ENCODE peak calls at places on chromosome 20, in six cellular contexts. One of them, this sample, is unnamed.

GRCh38 chr20:8156603-8157079 is 24.6 kb downstream of the PLCB1 start:
- DNase-seq in H1: no peak
- DNase-seq in GM12878: peak
- DNase-seq in HepG2: peak
- DNase-seq in GM12892: no peak
- DNase-seq in K562: no peak
- DNase-seq in this sample: no peak

GRCh38 chr20:31440012-31440659 is at the start of gene DEFB123:
- DNase-seq in HepG2: no peak
- DNase-seq in K562: peak
- DNase-seq in GM12878: no peak
- DNase-seq in GM12892: no peak
- DNase-seq in H1: no peak
- DNase-seq in this sample: no peak

GRCh38 chr20:63612276-63612931 is 14.5 kb downstream of the GMEB2 start:
- DNase-seq in HepG2: no peak
- DNase-seq in GM12878: no peak
- DNase-seq in GM12892: no peak
- DNase-seq in K562: no peak
- DNase-seq in H1: no peak
- DNase-seq in this sample: no peak

GRCh38 chr20:53077373-53078205 is 105.4 kb downstream of the TSHZ2 start:
- DNase-seq in HepG2: peak
- DNase-seq in H1: no peak
- DNase-seq in GM12878: no peak
- DNase-seq in GM12892: no peak
- DNase-seq in K562: no peak
- DNase-seq in this sample: no peak

GRCh38 chr20:58223358-58223941 is 5.0 kb downstream of the ANKRD60 start:
- DNase-seq in GM12878: no peak
- DNase-seq in GM12892: no peak
- DNase-seq in K562: no peak
- DNase-seq in HepG2: no peak
- DNase-seq in H1: no peak
- DNase-seq in this sample: no peak

GRCh38 chr20:37833172-37833915 is 69.6 kb upstream of the VSTM2L start:
- DNase-seq in GM12878: no peak
- DNase-seq in K562: peak
- DNase-seq in GM12892: no peak
- DNase-seq in HepG2: no peak
- DNase-seq in H1: no peak
- DNase-seq in this sample: no peak

GRCh38 chr20:62670156-62670555 is 27.9 kb downstream of the SLCO4A1 start:
- DNase-seq in K562: no peak
- DNase-seq in GM12892: no peak
- DNase-seq in GM12878: no peak
- DNase-seq in HepG2: no peak
- DNase-seq in H1: no peak
- DNase-seq in this sample: no peak

GRCh38 chr20:20255104-20255503 is 112.8 kb upstream of the INSM1 start:
- DNase-seq in K562: no peak
- DNase-seq in GM12892: no peak
- DNase-seq in H1: no peak
- DNase-seq in GM12878: no peak
- DNase-seq in HepG2: no peak
- DNase-seq in this sample: no peak

GRCh38 chr20:5393218-5393870 is 76.6 kb upstream of the PROKR2 start:
- DNase-seq in GM12878: no peak
- DNase-seq in HepG2: no peak
- DNase-seq in H1: no peak
- DNase-seq in K562: no peak
- DNase-seq in GM12892: no peak
- DNase-seq in this sample: no peak

GRCh38 chr20:34978092-34978744 is 22.6 kb downstream of the MYH7B start:
- DNase-seq in HepG2: no peak
- DNase-seq in GM12878: no peak
- DNase-seq in K562: no peak
- DNase-seq in H1: no peak
- DNase-seq in GM12892: no peak
- DNase-seq in this sample: no peak

GRCh38 chr20:35663813-35664543 is 722 bp downstream of the CPNE1 start:
- DNase-seq in GM12892: peak
- DNase-seq in K562: peak
- DNase-seq in GM12878: no peak
- DNase-seq in H1: no peak
- DNase-seq in HepG2: peak
- DNase-seq in this sample: peak

GRCh38 chr20:43188861-43189613 is 669 bp downstream of the PTPRT start:
- DNase-seq in HepG2: no peak
- DNase-seq in K562: no peak
- DNase-seq in GM12892: no peak
- DNase-seq in GM12878: no peak
- DNase-seq in H1: no peak
- DNase-seq in this sample: no peak

GRCh38 chr20:25047766-25048165 is 10.2 kb downstream of the ACSS1 start:
- DNase-seq in K562: no peak
- DNase-seq in H1: no peak
- DNase-seq in GM12892: no peak
- DNase-seq in HepG2: no peak
- DNase-seq in GM12878: no peak
- DNase-seq in this sample: no peak

GRCh38 chr20:33653218-33653899 is 8.8 kb upstream of the C20orf144 start:
- DNase-seq in H1: peak
- DNase-seq in K562: peak
- DNase-seq in GM12878: no peak
- DNase-seq in GM12892: peak
- DNase-seq in HepG2: peak
- DNase-seq in this sample: peak

GRCh38 chr20:56091635-56092180 is 86.4 kb upstream of the CBLN4 start:
- DNase-seq in GM12892: no peak
- DNase-seq in HepG2: no peak
- DNase-seq in H1: no peak
- DNase-seq in GM12878: no peak
- DNase-seq in K562: no peak
- DNase-seq in this sample: no peak

GRCh38 chr20:36051318-36052116 is 83.1 kb downstream of the CNBD2 start:
- DNase-seq in GM12892: no peak
- DNase-seq in HepG2: no peak
- DNase-seq in GM12878: no peak
- DNase-seq in K562: peak
- DNase-seq in H1: no peak
- DNase-seq in this sample: no peak

GRCh38 chr20:35660122-35660937 is 4.4 kb downstream of the CPNE1 start:
- DNase-seq in GM12878: no peak
- DNase-seq in K562: no peak
- DNase-seq in GM12892: no peak
- DNase-seq in H1: no peak
- DNase-seq in HepG2: no peak
- DNase-seq in this sample: no peak

GRCh38 chr20:62768815-62769287 is 27.4 kb upstream of the MRGBP start:
- DNase-seq in GM12892: no peak
- DNase-seq in HepG2: no peak
- DNase-seq in K562: no peak
- DNase-seq in H1: no peak
- DNase-seq in GM12878: no peak
- DNase-seq in this sample: no peak

GRCh38 chr20:9038791-9039190 is 30.1 kb upstream of the PLCB4 start:
- DNase-seq in GM12892: no peak
- DNase-seq in HepG2: no peak
- DNase-seq in K562: no peak
- DNase-seq in GM12878: no peak
- DNase-seq in H1: no peak
- DNase-seq in this sample: no peak

GRCh38 chr20:25571817-25572216 is 13.5 kb downstream of the NINL start:
- DNase-seq in HepG2: no peak
- DNase-seq in K562: no peak
- DNase-seq in H1: no peak
- DNase-seq in GM12892: no peak
- DNase-seq in GM12878: no peak
- DNase-seq in this sample: no peak

GRCh38 chr20:2815242-2815900 is 584 bp downstream of the C20orf141 start:
- DNase-seq in GM12892: no peak
- DNase-seq in K562: no peak
- DNase-seq in HepG2: no peak
- DNase-seq in GM12878: no peak
- DNase-seq in H1: no peak
- DNase-seq in this sample: no peak

GRCh38 chr20:53869466-53870258 is 200.7 kb downstream of the BCAS1 start:
- DNase-seq in GM12878: peak
- DNase-seq in GM12892: no peak
- DNase-seq in HepG2: peak
- DNase-seq in K562: peak
- DNase-seq in H1: no peak
- DNase-seq in this sample: no peak

GRCh38 chr20:2538931-2539330 is 2.6 kb downstream of the TMC2 start:
- DNase-seq in K562: no peak
- DNase-seq in HepG2: no peak
- DNase-seq in H1: no peak
- DNase-seq in GM12878: no peak
- DNase-seq in GM12892: no peak
- DNase-seq in this sample: no peak

GRCh38 chr20:54151511-54152226 is 22.1 kb downstream of the CYP24A1 start:
- DNase-seq in GM12878: no peak
- DNase-seq in K562: no peak
- DNase-seq in H1: no peak
- DNase-seq in HepG2: no peak
- DNase-seq in GM12892: no peak
- DNase-seq in this sample: no peak

GRCh38 chr20:53677447-53678314 is 84.0 kb upstream of the ZNF217 start:
- DNase-seq in K562: peak
- DNase-seq in H1: no peak
- DNase-seq in HepG2: peak
- DNase-seq in GM12892: no peak
- DNase-seq in GM12878: no peak
- DNase-seq in this sample: no peak

GRCh38 chr20:62234346-62234745 is 4.0 kb upstream of the OSBPL2 start:
- DNase-seq in GM12892: no peak
- DNase-seq in H1: no peak
- DNase-seq in HepG2: no peak
- DNase-seq in GM12878: no peak
- DNase-seq in K562: no peak
- DNase-seq in this sample: no peak

GRCh38 chr20:24969203-24970029 is 20.3 kb downstream of the CST7 start:
- DNase-seq in GM12892: no peak
- DNase-seq in K562: no peak
- DNase-seq in HepG2: no peak
- DNase-seq in H1: no peak
- DNase-seq in GM12878: no peak
- DNase-seq in this sample: no peak

GRCh38 chr20:36333841-36334240 is 27.7 kb downstream of the DLGAP4 start:
- DNase-seq in H1: no peak
- DNase-seq in K562: no peak
- DNase-seq in GM12878: no peak
- DNase-seq in GM12892: no peak
- DNase-seq in HepG2: no peak
- DNase-seq in this sample: no peak

GRCh38 chr20:61925555-61926252 is 140.0 kb downstream of the TAF4 start:
- DNase-seq in H1: no peak
- DNase-seq in GM12892: no peak
- DNase-seq in HepG2: no peak
- DNase-seq in K562: peak
- DNase-seq in GM12878: no peak
- DNase-seq in this sample: no peak

GRCh38 chr20:63497946-63498935 is 642 bp downstream of the EEF1A2 start:
- DNase-seq in GM12878: no peak
- DNase-seq in GM12892: no peak
- DNase-seq in K562: no peak
- DNase-seq in H1: no peak
- DNase-seq in HepG2: no peak
- DNase-seq in this sample: no peak

GRCh38 chr20:39299783-39300182 is 337.6 kb downstream of the DHX35 start:
- DNase-seq in HepG2: no peak
- DNase-seq in H1: no peak
- DNase-seq in GM12878: no peak
- DNase-seq in GM12892: no peak
- DNase-seq in K562: no peak
- DNase-seq in this sample: no peak

GRCh38 chr20:29873946-29874345 is 1383.5 kb upstream of the DEFB115 start:
- DNase-seq in H1: peak
- DNase-seq in HepG2: no peak
- DNase-seq in GM12892: no peak
- DNase-seq in GM12878: no peak
- DNase-seq in K562: no peak
- DNase-seq in this sample: no peak

GRCh38 chr20:38748863-38749153 is 548 bp downstream of the ACTR5 start:
- DNase-seq in H1: no peak
- DNase-seq in HepG2: no peak
- DNase-seq in K562: peak
- DNase-seq in GM12892: no peak
- DNase-seq in GM12878: no peak
- DNase-seq in this sample: no peak

DNA sequence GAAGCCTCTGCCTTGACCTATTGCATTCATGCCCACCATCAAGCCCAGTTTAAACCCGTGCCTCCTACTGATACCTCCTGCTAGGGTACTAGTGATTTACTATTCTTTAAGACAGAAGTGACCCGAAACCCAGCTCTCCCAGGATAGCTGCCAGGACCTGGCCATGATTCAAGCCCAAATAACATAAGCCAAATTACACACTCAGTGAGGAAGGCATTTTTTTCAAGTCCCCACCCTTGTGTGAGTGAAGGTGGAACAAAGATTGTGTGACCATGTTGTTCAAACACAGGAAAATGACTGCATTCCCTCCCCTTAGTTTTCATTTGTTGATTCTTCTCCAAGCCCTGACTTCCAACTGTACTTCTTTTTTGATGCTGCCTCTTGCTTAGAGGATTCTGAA is 3.7 kb upstream of the KAT14 start:
- DNase-seq in K562: no peak
- DNase-seq in H1: no peak
- DNase-seq in GM12878: no peak
- DNase-seq in GM12892: no peak
- DNase-seq in HepG2: no peak
- DNase-seq in this sample: no peak
- TF ChIP-seq POLR2AphosphoS5 in K562: no peak
- TF ChIP-seq POLR2AphosphoS5 in H1: no peak
- TF ChIP-seq POLR2AphosphoS5 in GM12878: no peak
- TF ChIP-seq POLR2AphosphoS5 in GM12892: no peak
- TF ChIP-seq POLR2AphosphoS5 in HepG2: no peak
- TF ChIP-seq POLR2AphosphoS5 in this sample: no peak

GRCh38 chr20:32551693-32552092 is 33.4 kb downstream of the NOL4L start:
- DNase-seq in H1: no peak
- DNase-seq in GM12892: no peak
- DNase-seq in K562: no peak
- DNase-seq in GM12878: no peak
- DNase-seq in HepG2: peak
- DNase-seq in this sample: no peak
- TF ChIP-seq TAF1 in H1: no peak
- TF ChIP-seq TAF1 in GM12892: no peak
- TF ChIP-seq TAF1 in K562: no peak
- TF ChIP-seq TAF1 in GM12878: no peak
- TF ChIP-seq TAF1 in HepG2: no peak
- TF ChIP-seq TAF1 in this sample: no peak

GRCh38 chr20:47576516-47577033 is 74.9 kb downstream of the NCOA3 start:
- DNase-seq in K562: peak
- DNase-seq in GM12892: peak
- DNase-seq in GM12878: peak
- DNase-seq in HepG2: peak
- DNase-seq in H1: no peak
- DNase-seq in this sample: no peak
- TF ChIP-seq POLR2A in K562: no peak
- TF ChIP-seq POLR2A in GM12892: no peak
- TF ChIP-seq POLR2A in GM12878: no peak
- TF ChIP-seq POLR2A in HepG2: peak
- TF ChIP-seq POLR2A in H1: no peak
- TF ChIP-seq POLR2A in this sample: no peak

GRCh38 chr20:50083034-50083433 is 29.9 kb downstream of the UBE2V1 start:
- DNase-seq in GM12892: no peak
- DNase-seq in HepG2: no peak
- DNase-seq in GM12878: no peak
- DNase-seq in H1: no peak
- DNase-seq in K562: no peak
- DNase-seq in this sample: no peak
- TF ChIP-seq POLR2AphosphoS5 in GM12892: no peak
- TF ChIP-seq POLR2AphosphoS5 in HepG2: no peak
- TF ChIP-seq POLR2AphosphoS5 in GM12878: no peak
- TF ChIP-seq POLR2AphosphoS5 in H1: no peak
- TF ChIP-seq POLR2AphosphoS5 in K562: no peak
- TF ChIP-seq POLR2AphosphoS5 in this sample: no peak